ENCODE peak calls at places on chromosome 13, in nine cellular contexts. One of them, this sample, is unnamed.

GRCh38 chr13:26011996-26012688 is 39.7 kb downstream of the SHISA2 start:
- DNase-seq in lower leg skin: peak; percentile 79
- DNase-seq in HT-29: no peak
- DNase-seq in amniotic stem cell: no peak
- DNase-seq in A172: no peak
- DNase-seq in left cardiac atrium: peak; percentile 33
- DNase-seq in GM12865: no peak
- DNase-seq in Kasumi-1: no peak
- DNase-seq in SW 1271: no peak
- DNase-seq in this sample: peak; percentile 31

GRCh38 chr13:24631922-24632321 is 48.3 kb upstream of the ATP12A start:
- DNase-seq in HT-29: no peak
- DNase-seq in GM12865: no peak
- DNase-seq in left cardiac atrium: no peak
- DNase-seq in A172: no peak
- DNase-seq in Kasumi-1: no peak
- DNase-seq in lower leg skin: peak; percentile 7
- DNase-seq in SW 1271: no peak
- DNase-seq in amniotic stem cell: no peak
- DNase-seq in this sample: no peak

GRCh38 chr13:77857810-77858209 is 60.8 kb downstream of the EDNRB start:
- DNase-seq in A172: no peak
- DNase-seq in amniotic stem cell: no peak
- DNase-seq in left cardiac atrium: no peak
- DNase-seq in GM12865: no peak
- DNase-seq in Kasumi-1: no peak
- DNase-seq in HT-29: no peak
- DNase-seq in SW 1271: no peak
- DNase-seq in lower leg skin: no peak
- DNase-seq in this sample: no peak

GRCh38 chr13:49400755-49401659 is 42.9 kb downstream of the CAB39L start:
- DNase-seq in HT-29: peak; percentile 84
- DNase-seq in A172: no peak
- DNase-seq in Kasumi-1: peak; percentile 48
- DNase-seq in lower leg skin: no peak
- DNase-seq in amniotic stem cell: no peak
- DNase-seq in SW 1271: no peak
- DNase-seq in left cardiac atrium: no peak
- DNase-seq in GM12865: peak; percentile 28
- DNase-seq in this sample: peak; percentile 32

GRCh38 chr13:105611424-105611823 is 924.0 kb downstream of the EFNB2 start:
- DNase-seq in left cardiac atrium: no peak
- DNase-seq in Kasumi-1: no peak
- DNase-seq in amniotic stem cell: no peak
- DNase-seq in lower leg skin: no peak
- DNase-seq in SW 1271: no peak
- DNase-seq in HT-29: no peak
- DNase-seq in A172: peak; percentile 59
- DNase-seq in GM12865: no peak
- DNase-seq in this sample: peak; percentile 60

GRCh38 chr13:113999618-113999910 is 25.7 kb upstream of the C13orf46 start:
- DNase-seq in left cardiac atrium: peak; percentile 9
- DNase-seq in lower leg skin: no peak
- DNase-seq in GM12865: no peak
- DNase-seq in amniotic stem cell: no peak
- DNase-seq in SW 1271: no peak
- DNase-seq in Kasumi-1: no peak
- DNase-seq in HT-29: no peak
- DNase-seq in A172: no peak
- DNase-seq in this sample: no peak

GRCh38 chr13:45833663-45834062 is 17.9 kb downstream of the SIAH3 start:
- DNase-seq in amniotic stem cell: no peak
- DNase-seq in lower leg skin: no peak
- DNase-seq in HT-29: peak; percentile 73
- DNase-seq in left cardiac atrium: peak; percentile 54
- DNase-seq in Kasumi-1: peak; percentile 20
- DNase-seq in A172: peak; percentile 83
- DNase-seq in SW 1271: peak; percentile 9
- DNase-seq in GM12865: no peak
- DNase-seq in this sample: peak; percentile 88

GRCh38 chr13:24563087-24563486 is 50.5 kb upstream of the PARP4 start:
- DNase-seq in SW 1271: no peak
- DNase-seq in Kasumi-1: no peak
- DNase-seq in GM12865: no peak
- DNase-seq in HT-29: no peak
- DNase-seq in left cardiac atrium: no peak
- DNase-seq in amniotic stem cell: no peak
- DNase-seq in lower leg skin: no peak
- DNase-seq in A172: no peak
- DNase-seq in this sample: no peak

GRCh38 chr13:111011899-111012298 is 97.0 kb upstream of the ANKRD10 start:
- DNase-seq in lower leg skin: no peak
- DNase-seq in Kasumi-1: no peak
- DNase-seq in left cardiac atrium: no peak
- DNase-seq in HT-29: peak; percentile 58
- DNase-seq in GM12865: peak; percentile 12
- DNase-seq in A172: peak; percentile 28
- DNase-seq in amniotic stem cell: no peak
- DNase-seq in SW 1271: no peak
- DNase-seq in this sample: no peak

GRCh38 chr13:40442826-40443225 is 223.6 kb downstream of the FOXO1 start:
- DNase-seq in GM12865: no peak
- DNase-seq in Kasumi-1: no peak
- DNase-seq in HT-29: no peak
- DNase-seq in amniotic stem cell: no peak
- DNase-seq in A172: no peak
- DNase-seq in SW 1271: no peak
- DNase-seq in left cardiac atrium: no peak
- DNase-seq in lower leg skin: no peak
- DNase-seq in this sample: no peak

GRCh38 chr13:111469916-111470506 is 149.6 kb downstream of the TEX29 start:
- DNase-seq in left cardiac atrium: no peak
- DNase-seq in SW 1271: no peak
- DNase-seq in amniotic stem cell: no peak
- DNase-seq in lower leg skin: peak; percentile 57
- DNase-seq in A172: no peak
- DNase-seq in GM12865: no peak
- DNase-seq in HT-29: no peak
- DNase-seq in Kasumi-1: no peak
- DNase-seq in this sample: no peak

GRCh38 chr13:50805805-50806204 is 37.7 kb downstream of the DLEU7 start:
- DNase-seq in lower leg skin: no peak
- DNase-seq in Kasumi-1: peak; percentile 13
- DNase-seq in HT-29: peak; percentile 17
- DNase-seq in SW 1271: no peak
- DNase-seq in left cardiac atrium: no peak
- DNase-seq in A172: no peak
- DNase-seq in amniotic stem cell: no peak
- DNase-seq in GM12865: no peak
- DNase-seq in this sample: peak; percentile 20

GRCh38 chr13:37303610-37304009 is 198.1 kb upstream of the CSNK1A1L start:
- DNase-seq in SW 1271: no peak
- DNase-seq in Kasumi-1: no peak
- DNase-seq in GM12865: no peak
- DNase-seq in lower leg skin: no peak
- DNase-seq in left cardiac atrium: no peak
- DNase-seq in amniotic stem cell: no peak
- DNase-seq in A172: no peak
- DNase-seq in HT-29: no peak
- DNase-seq in this sample: peak; percentile 50

GRCh38 chr13:44758595-44759221 is 182.6 kb upstream of the TSC22D1 start:
- DNase-seq in amniotic stem cell: peak; percentile 15
- DNase-seq in A172: peak; percentile 71
- DNase-seq in Kasumi-1: no peak
- DNase-seq in SW 1271: no peak
- DNase-seq in GM12865: no peak
- DNase-seq in HT-29: peak; percentile 70
- DNase-seq in left cardiac atrium: no peak
- DNase-seq in lower leg skin: no peak
- DNase-seq in this sample: peak; percentile 75

GRCh38 chr13:106143392-106143791 is 392.1 kb downstream of the EFNB2 start:
- DNase-seq in Kasumi-1: no peak
- DNase-seq in GM12865: no peak
- DNase-seq in A172: no peak
- DNase-seq in lower leg skin: no peak
- DNase-seq in amniotic stem cell: peak; percentile 9
- DNase-seq in HT-29: no peak
- DNase-seq in SW 1271: no peak
- DNase-seq in left cardiac atrium: no peak
- DNase-seq in this sample: no peak

GRCh38 chr13:49540552-49540951 is 44.8 kb downstream of the PHF11 start:
- DNase-seq in Kasumi-1: no peak
- DNase-seq in HT-29: no peak
- DNase-seq in amniotic stem cell: no peak
- DNase-seq in A172: no peak
- DNase-seq in SW 1271: no peak
- DNase-seq in GM12865: peak; percentile 11
- DNase-seq in lower leg skin: no peak
- DNase-seq in left cardiac atrium: no peak
- DNase-seq in this sample: peak; percentile 35

GRCh38 chr13:45142440-45143345 is 22.4 kb downstream of the GTF2F2 start:
- DNase-seq in HT-29: peak; percentile 82
- DNase-seq in lower leg skin: no peak
- DNase-seq in left cardiac atrium: no peak
- DNase-seq in Kasumi-1: no peak
- DNase-seq in A172: peak; percentile 49
- DNase-seq in SW 1271: peak; percentile 85
- DNase-seq in amniotic stem cell: no peak
- DNase-seq in GM12865: no peak
- DNase-seq in this sample: peak; percentile 55

GRCh38 chr13:43293008-43293407 is 269.6 kb downstream of the DNAJC15 start:
- DNase-seq in SW 1271: no peak
- DNase-seq in HT-29: no peak
- DNase-seq in GM12865: no peak
- DNase-seq in lower leg skin: no peak
- DNase-seq in amniotic stem cell: no peak
- DNase-seq in Kasumi-1: no peak
- DNase-seq in A172: no peak
- DNase-seq in left cardiac atrium: no peak
- DNase-seq in this sample: no peak

GRCh38 chr13:111943229-111943795 is 123.6 kb upstream of the SOX1 start:
- DNase-seq in SW 1271: no peak
- DNase-seq in A172: no peak
- DNase-seq in amniotic stem cell: no peak
- DNase-seq in Kasumi-1: no peak
- DNase-seq in lower leg skin: peak; percentile 76
- DNase-seq in left cardiac atrium: no peak
- DNase-seq in HT-29: no peak
- DNase-seq in GM12865: no peak
- DNase-seq in this sample: no peak

GRCh38 chr13:27022571-27023311 is 148.9 kb downstream of the USP12 start:
- DNase-seq in amniotic stem cell: no peak
- DNase-seq in lower leg skin: peak; percentile 53
- DNase-seq in HT-29: peak; percentile 37
- DNase-seq in SW 1271: no peak
- DNase-seq in Kasumi-1: no peak
- DNase-seq in GM12865: no peak
- DNase-seq in left cardiac atrium: no peak
- DNase-seq in A172: peak; percentile 81
- DNase-seq in this sample: peak; percentile 51

GRCh38 chr13:43785681-43786471 is 896 bp downstream of the ENOX1 start:
- DNase-seq in lower leg skin: peak; percentile 93
- DNase-seq in left cardiac atrium: peak; percentile 90
- DNase-seq in SW 1271: peak; percentile 61
- DNase-seq in A172: peak; percentile 52
- DNase-seq in Kasumi-1: peak; percentile 28
- DNase-seq in amniotic stem cell: peak; percentile 72
- DNase-seq in GM12865: peak; percentile 30
- DNase-seq in HT-29: no peak
- DNase-seq in this sample: peak; percentile 79

GRCh38 chr13:110014719-110015118 is 228.3 kb upstream of the IRS2 start:
- DNase-seq in Kasumi-1: no peak
- DNase-seq in GM12865: peak; percentile 30
- DNase-seq in amniotic stem cell: no peak
- DNase-seq in A172: no peak
- DNase-seq in HT-29: no peak
- DNase-seq in left cardiac atrium: no peak
- DNase-seq in SW 1271: no peak
- DNase-seq in lower leg skin: no peak
- DNase-seq in this sample: no peak

GRCh38 chr13:73259061-73259908 is 200.5 kb downstream of the KLF5 start:
- DNase-seq in left cardiac atrium: no peak
- DNase-seq in SW 1271: no peak
- DNase-seq in A172: peak; percentile 43
- DNase-seq in Kasumi-1: no peak
- DNase-seq in amniotic stem cell: no peak
- DNase-seq in GM12865: no peak
- DNase-seq in lower leg skin: no peak
- DNase-seq in HT-29: no peak
- DNase-seq in this sample: no peak

GRCh38 chr13:28707629-28708427 is 10.9 kb downstream of the SLC46A3 start:
- DNase-seq in SW 1271: no peak
- DNase-seq in GM12865: peak; percentile 94
- DNase-seq in lower leg skin: no peak
- DNase-seq in Kasumi-1: no peak
- DNase-seq in left cardiac atrium: no peak
- DNase-seq in amniotic stem cell: peak; percentile 52
- DNase-seq in HT-29: peak; percentile 58
- DNase-seq in A172: peak; percentile 66
- DNase-seq in this sample: peak; percentile 83

GRCh38 chr13:29901714-29902631 is 51.6 kb upstream of the UBL3 start:
- DNase-seq in lower leg skin: peak; percentile 84
- DNase-seq in left cardiac atrium: no peak
- DNase-seq in SW 1271: peak; percentile 24
- DNase-seq in HT-29: peak; percentile 52
- DNase-seq in amniotic stem cell: peak; percentile 57
- DNase-seq in A172: peak; percentile 91
- DNase-seq in Kasumi-1: peak; percentile 32
- DNase-seq in GM12865: no peak
- DNase-seq in this sample: peak; percentile 96

GRCh38 chr13:71242191-71242590 is 624.8 kb downstream of the DACH1 start:
- DNase-seq in A172: no peak
- DNase-seq in Kasumi-1: no peak
- DNase-seq in HT-29: no peak
- DNase-seq in lower leg skin: no peak
- DNase-seq in GM12865: no peak
- DNase-seq in SW 1271: no peak
- DNase-seq in amniotic stem cell: no peak
- DNase-seq in left cardiac atrium: no peak
- DNase-seq in this sample: no peak

GRCh38 chr13:59584902-59585670 is 578.6 kb downstream of the DIAPH3 start:
- DNase-seq in left cardiac atrium: no peak
- DNase-seq in A172: no peak
- DNase-seq in lower leg skin: no peak
- DNase-seq in GM12865: no peak
- DNase-seq in SW 1271: no peak
- DNase-seq in amniotic stem cell: no peak
- DNase-seq in HT-29: no peak
- DNase-seq in Kasumi-1: no peak
- DNase-seq in this sample: no peak

GRCh38 chr13:98976338-98976737 is 1.5 kb downstream of the DOCK9 start:
- DNase-seq in lower leg skin: no peak
- DNase-seq in A172: peak; percentile 42
- DNase-seq in SW 1271: no peak
- DNase-seq in Kasumi-1: peak; percentile 64
- DNase-seq in amniotic stem cell: no peak
- DNase-seq in HT-29: peak; percentile 44
- DNase-seq in left cardiac atrium: no peak
- DNase-seq in GM12865: no peak
- DNase-seq in this sample: no peak

GRCh38 chr13:50761406-50761805 is 82.1 kb downstream of the DLEU7 start:
- DNase-seq in GM12865: no peak
- DNase-seq in HT-29: no peak
- DNase-seq in SW 1271: no peak
- DNase-seq in lower leg skin: no peak
- DNase-seq in left cardiac atrium: no peak
- DNase-seq in amniotic stem cell: no peak
- DNase-seq in Kasumi-1: no peak
- DNase-seq in A172: no peak
- DNase-seq in this sample: no peak

GRCh38 chr13:20873348-20873747 is 29.2 kb downstream of the XPO4 start:
- DNase-seq in Kasumi-1: no peak
- DNase-seq in left cardiac atrium: no peak
- DNase-seq in GM12865: no peak
- DNase-seq in SW 1271: no peak
- DNase-seq in A172: peak; percentile 16
- DNase-seq in HT-29: no peak
- DNase-seq in amniotic stem cell: no peak
- DNase-seq in lower leg skin: no peak
- DNase-seq in this sample: peak; percentile 29

GRCh38 chr13:39635564-39635963 is 19.9 kb upstream of the COG6 start:
- DNase-seq in amniotic stem cell: no peak
- DNase-seq in left cardiac atrium: no peak
- DNase-seq in lower leg skin: no peak
- DNase-seq in GM12865: no peak
- DNase-seq in Kasumi-1: no peak
- DNase-seq in HT-29: no peak
- DNase-seq in A172: no peak
- DNase-seq in SW 1271: no peak
- DNase-seq in this sample: no peak

This sample was measured in RPMI7951.